ENCODE peak calls at places on chromosomes 3 and 15, in seven cellular contexts. I is suprapubic skin, R is neuronal stem cell, G is IMR-90, U is cardiac muscle cell, A is Peyer's patch, N is uterus. Q is an unnamed sample. For H3K4me1, the result is how much of the 10 kb centered on the place peaks cover.

GRCh38 chr3:31925271-31925630 is 55.8 kb downstream of the OSBPL10 start:
- DNase-seq in N (no peak), I (no peak), G (no peak), U (no peak), A (no peak), R (no peak), Q (no peak)

GRCh38 chr3:181915556-181915955 is 203.8 kb downstream of the SOX2 start:
- DNase-seq in N (no peak), I (no peak), A (no peak), G (no peak), R (no peak), U (no peak), Q (no peak)

GRCh38 chr15:99706557-99707303 is 26.5 kb downstream of the LYSMD4 start:
- DNase-seq in N (no peak), G (no peak), I (no peak), A (no peak), R (no peak), U (no peak), Q (no peak)

GRCh38 chr3:115922681-115923347 is 299.5 kb downstream of the GAP43 start:
- DNase-seq in G (peak), R (no peak), N (no peak), I (no peak), A (no peak), U (peak), Q (no peak)

GRCh38 chr3:34213481-34213880 is 415.1 kb downstream of the PDCD6IP start:
- DNase-seq in G (no peak), U (no peak), I (no peak), A (no peak), N (no peak), R (no peak), Q (no peak)

GRCh38 chr3:46484388-46484787 is 13.4 kb upstream of the RTP3 start:
- DNase-seq in U (no peak), G (no peak), R (no peak), A (no peak), N (no peak), I (no peak), Q (no peak)

GRCh38 chr15:70376929-70377691 is 279.4 kb upstream of the TLE3 start:
- DNase-seq in A (no peak), N (peak), U (peak), R (no peak), I (peak), G (peak), Q (no peak)

GRCh38 chr3:50450135-50450911 is 53.1 kb downstream of the CACNA2D2 start:
- DNase-seq in R (no peak), I (peak), G (peak), A (peak), N (peak), U (no peak), Q (peak)

GRCh38 chr3:47950453-47950852 is 65.8 kb downstream of the MAP4 start:
- DNase-seq in U (no peak), R (no peak), A (no peak), N (no peak), I (no peak), G (no peak), Q (no peak)

GRCh38 chr15:28101983-28102441 is 2.9 kb upstream of the OCA2 start:
- DNase-seq in G (no peak), R (no peak), I (no peak), U (no peak), N (no peak), A (no peak), Q (no peak)

GRCh38 chr3:15387735-15388134 is 39.6 kb downstream of the METTL6 start:
- DNase-seq in U (no peak), I (no peak), N (no peak), A (no peak), R (no peak), G (no peak), Q (no peak)

GRCh38 chr3:20760981-20761380 is 575.0 kb upstream of the SGO1 start:
- DNase-seq in N (no peak), I (no peak), R (no peak), A (no peak), G (no peak), U (no peak), Q (no peak)

GRCh38 chr15:78211189-78211921 is 23.0 kb downstream of the ACSBG1 start:
- DNase-seq in R (no peak), N (no peak), U (no peak), I (peak), G (no peak), A (peak), Q (no peak)

GRCh38 chr3:64304996-64305395 is 79.7 kb upstream of the PRICKLE2 start:
- DNase-seq in I (no peak), G (no peak), R (no peak), U (no peak), A (no peak), N (no peak), Q (no peak)

GRCh38 chr3:70281663-70282062 is 30.8 kb downstream of the MDFIC2 start:
- DNase-seq in A (no peak), U (no peak), I (no peak), R (no peak), G (peak), N (no peak), Q (no peak)

GRCh38 chr3:142636664-142637063 is 40.5 kb downstream of the PLS1 start:
- DNase-seq in U (no peak), I (no peak), R (no peak), N (no peak), A (no peak), G (no peak), Q (no peak)

GRCh38 chr15:82951472-82952155 is 906 bp downstream of the HOMER2 start:
- DNase-seq in N (no peak), U (no peak), A (no peak), G (no peak), R (no peak), I (no peak), Q (no peak)

GRCh38 chr15:78709263-78709882 is 68.4 kb upstream of the CHRNB4 start:
- DNase-seq in R (peak), A (peak), G (peak), U (peak), N (peak), I (peak), Q (peak)

GRCh38 chr3:28915711-28916481 is 365.0 kb upstream of the RBMS3 start:
- DNase-seq in N (no peak), R (peak), A (peak), G (peak), U (peak), I (no peak), Q (no peak)

GRCh38 chr3:79354179-79354688 is 413.6 kb downstream of the ROBO1 start:
- DNase-seq in N (no peak), R (no peak), I (no peak), A (no peak), G (no peak), U (peak), Q (no peak)

GRCh38 chr15:56261854-56262509 is 18.3 kb upstream of the RFX7 start:
- DNase-seq in U (no peak), R (no peak), A (peak), G (no peak), I (no peak), N (no peak), Q (no peak)

GRCh38 chr3:149575213-149575961 is 82.4 kb downstream of the WWTR1 start:
- DNase-seq in R (no peak), N (peak), A (no peak), I (no peak), G (peak), U (no peak), Q (no peak)

GRCh38 chr3:31252216-31253185 is 280.2 kb upstream of the STT3B start:
- DNase-seq in A (no peak), N (no peak), I (no peak), G (no peak), R (no peak), U (no peak), Q (no peak)

GRCh38 chr15:88243895-88244787 is 12.4 kb downstream of the NTRK3 start:
- DNase-seq in U (peak), I (no peak), G (peak), A (no peak), N (no peak), R (peak), Q (no peak)

GRCh38 chr15:65337436-65338070 is 33.1 kb downstream of the RNU5B-1 start:
- DNase-seq in G (no peak), I (no peak), A (no peak), N (no peak), U (no peak), R (no peak), Q (no peak)

GRCh38 chr3:45092132-45093031 is 53.8 kb downstream of the CDCP1 start:
- DNase-seq in U (no peak), G (peak), I (no peak), N (peak), R (no peak), A (peak), Q (no peak)

GRCh38 chr15:67783303-67783702 is 42.0 kb upstream of the SKOR1 start:
- DNase-seq in R (no peak), A (peak), G (no peak), U (no peak), I (no peak), N (no peak), Q (no peak)

GRCh38 chr15:67501177-67501835 is 19.6 kb upstream of the C15orf61 start:
- DNase-seq in R (no peak), I (no peak), U (peak), G (peak), A (no peak), N (no peak), Q (no peak)

GRCh38 chr3:69012111-69012835 is 1.2 kb downstream of the EOGT start:
- DNase-seq in U (no peak), N (peak), I (no peak), R (no peak), G (peak), A (no peak), Q (peak)

GRCh38 chr3:52278510-52279069 is at the start of gene WDR82:
- DNase-seq in G (peak), I (peak), N (peak), U (peak), R (peak), A (peak), Q (peak)

GRCh38 chr3:52280046-52280445 is 1.6 kb upstream of the WDR82 start:
- DNase-seq in U (peak), G (no peak), N (no peak), I (no peak), R (no peak), A (no peak), Q (no peak)

GRCh38 chr3:52281980-52282801 is 3.7 kb upstream of the WDR82 start:
- DNase-seq in R (no peak), A (peak), U (no peak), I (no peak), N (no peak), G (no peak), Q (no peak)

GRCh38 chr3:52277071-52277964 is 1.1 kb downstream of the WDR82 start:
- DNase-seq in U (peak), R (no peak), A (peak), I (no peak), N (peak), G (peak), Q (peak)

DNA sequence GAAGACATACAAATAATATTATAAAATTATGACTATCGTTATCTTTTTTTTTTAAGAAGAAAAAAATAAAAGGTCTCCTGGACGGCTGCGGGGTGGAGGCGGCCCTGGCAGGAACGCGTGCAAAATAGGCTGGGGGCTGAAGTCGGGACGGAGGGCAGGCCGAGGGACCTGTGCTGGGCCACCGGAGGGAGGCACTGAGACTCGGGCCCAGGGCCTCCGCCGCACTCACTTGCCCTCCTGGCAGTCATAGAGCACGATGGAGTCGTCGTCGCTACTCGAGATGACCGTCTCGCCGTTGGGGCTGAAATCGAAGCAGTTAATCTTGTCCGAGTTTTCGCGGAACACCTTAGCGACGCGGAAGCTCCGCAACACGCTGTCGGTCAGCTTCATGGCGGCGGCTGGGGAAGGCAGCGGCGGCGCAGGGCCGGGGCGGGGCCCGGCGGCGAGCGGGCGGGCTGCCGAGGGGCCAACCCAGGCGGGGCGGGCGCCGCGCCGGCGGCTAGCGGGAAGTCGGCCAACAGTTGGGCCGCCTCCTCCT is 408 bp downstream of the WDR82 start:
- DNase-seq in G (no peak), I (no peak), R (no peak), U (peak), N (no peak), A (peak), Q (peak)
- H3K4me1 ChIP-seq in G (under half), I (half or more), R (under half), U (under half), N (under half), A (under half), Q (under half)

GRCh38 chr15:52383100-52383588 is 87.5 kb upstream of the MYO5C start:
- DNase-seq in I (no peak), G (peak), R (no peak), N (no peak), U (no peak), A (no peak), Q (no peak)

GRCh38 chr15:52378746-52379394 is 83.3 kb upstream of the MYO5C start:
- DNase-seq in R (no peak), N (no peak), G (no peak), U (no peak), A (no peak), I (no peak), Q (no peak)

GRCh38 chr15:52382647-52383046 is 87.0 kb upstream of the MYO5C start:
- DNase-seq in R (no peak), N (no peak), A (no peak), I (no peak), G (no peak), U (no peak), Q (no peak)

GRCh38 chr15:52379395-52380111 is 83.9 kb upstream of the MYO5C start:
- DNase-seq in R (no peak), A (no peak), G (no peak), I (no peak), U (no peak), N (no peak), Q (no peak)
- H3K4me1 ChIP-seq in R (under half), A (under half), G (under half), I (under half), U (under half), N (under half), Q (under half)

DNA sequence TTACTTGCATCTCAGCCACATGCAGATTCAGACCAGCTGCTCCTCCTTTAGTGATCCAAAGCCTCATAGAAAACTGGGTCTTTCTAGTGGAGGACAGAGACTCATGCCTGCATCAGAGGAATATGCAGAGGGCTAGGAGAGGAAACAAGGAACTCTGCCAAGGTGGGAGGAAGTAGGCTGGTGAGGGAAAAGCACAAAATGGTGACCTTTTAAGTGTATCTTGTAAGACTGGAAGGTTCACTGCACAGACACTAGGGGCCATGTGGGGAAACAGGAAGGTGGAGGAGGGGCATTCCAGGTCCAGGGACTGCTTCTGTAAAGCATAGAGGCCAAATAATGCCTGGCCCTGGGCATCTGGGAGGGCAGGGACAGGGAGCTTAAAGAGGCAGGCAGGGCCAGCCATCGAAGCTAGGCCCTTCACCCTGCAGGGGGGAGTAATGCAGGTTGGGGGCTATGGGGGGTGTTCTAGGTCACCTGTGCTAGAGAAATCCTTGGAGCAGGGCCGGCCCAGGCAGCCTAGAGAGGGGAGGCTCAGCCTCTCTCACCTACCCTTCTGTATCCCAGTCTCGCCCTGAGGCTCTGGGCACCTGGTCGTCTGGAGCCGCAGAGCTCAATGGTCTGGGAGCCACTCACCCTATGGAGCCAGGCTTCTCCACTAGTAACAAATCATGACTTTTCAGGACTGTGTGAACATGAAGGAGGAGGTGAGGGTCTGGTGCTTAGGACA is 117.7 kb downstream of the DNAJB8 start:
- DNase-seq in G (peak), A (no peak), R (no peak), U (no peak), N (no peak), I (no peak), Q (no peak)
- H3K4me1 ChIP-seq in G (under half), A (under half), R (under half), U (under half), N (under half), I (under half), Q (under half)

DNA sequence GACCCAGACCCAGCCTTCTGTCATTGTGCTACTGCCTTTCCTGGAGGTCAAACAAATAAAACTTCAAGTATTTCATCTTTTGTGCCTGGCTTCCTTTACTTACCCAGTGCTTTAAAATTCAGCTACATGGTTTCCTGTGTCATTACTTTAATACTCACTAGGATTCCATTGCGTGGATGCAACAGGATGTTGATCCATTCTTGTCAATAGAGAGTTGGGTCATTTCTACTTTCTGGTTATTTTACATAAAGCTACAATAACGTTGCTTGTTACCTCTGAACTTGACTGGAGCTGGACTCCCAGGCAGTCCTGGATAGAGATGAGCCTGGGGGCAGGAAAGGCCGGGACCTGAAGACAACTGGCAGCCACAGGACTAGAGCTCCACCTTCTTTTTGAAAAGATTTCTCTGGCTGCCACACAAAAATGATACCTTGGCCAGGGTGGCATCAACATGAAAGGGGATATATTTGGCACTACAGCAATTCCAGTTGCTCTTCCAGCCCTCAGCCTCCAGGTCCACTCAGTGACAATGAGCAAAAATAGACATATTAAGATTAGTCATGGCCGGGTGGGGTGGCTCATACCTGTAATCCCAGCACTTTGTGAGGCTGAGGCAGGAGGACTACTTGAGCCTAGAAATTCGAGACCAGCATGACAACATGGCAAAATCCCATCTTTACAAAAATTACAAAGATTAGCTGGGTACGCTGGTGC is 23.3 kb upstream of the HEG1 start:
- DNase-seq in I (no peak), U (no peak), G (peak), N (no peak), R (no peak), A (no peak), Q (no peak)
- H3K4me1 ChIP-seq in I (under half), U (under half), G (under half), N (under half), R (under half), A (under half), Q (under half)

GRCh38 chr3:196634851-196635250 is 4.6 kb upstream of the NRROS start:
- DNase-seq in N (no peak), U (no peak), A (no peak), R (no peak), G (no peak), I (no peak), Q (no peak)
- H3K4me1 ChIP-seq in N (under half), U (under half), A (under half), R (under half), G (under half), I (under half), Q (under half)

GRCh38 chr3:62073038-62073437 is 300.3 kb downstream of the FEZF2 start:
- DNase-seq in N (no peak), U (no peak), R (no peak), G (peak), I (no peak), A (no peak), Q (no peak)
- H3K4me1 ChIP-seq in N (under half), U (under half), R (under half), G (under half), I (under half), A (under half), Q (under half)

DNA sequence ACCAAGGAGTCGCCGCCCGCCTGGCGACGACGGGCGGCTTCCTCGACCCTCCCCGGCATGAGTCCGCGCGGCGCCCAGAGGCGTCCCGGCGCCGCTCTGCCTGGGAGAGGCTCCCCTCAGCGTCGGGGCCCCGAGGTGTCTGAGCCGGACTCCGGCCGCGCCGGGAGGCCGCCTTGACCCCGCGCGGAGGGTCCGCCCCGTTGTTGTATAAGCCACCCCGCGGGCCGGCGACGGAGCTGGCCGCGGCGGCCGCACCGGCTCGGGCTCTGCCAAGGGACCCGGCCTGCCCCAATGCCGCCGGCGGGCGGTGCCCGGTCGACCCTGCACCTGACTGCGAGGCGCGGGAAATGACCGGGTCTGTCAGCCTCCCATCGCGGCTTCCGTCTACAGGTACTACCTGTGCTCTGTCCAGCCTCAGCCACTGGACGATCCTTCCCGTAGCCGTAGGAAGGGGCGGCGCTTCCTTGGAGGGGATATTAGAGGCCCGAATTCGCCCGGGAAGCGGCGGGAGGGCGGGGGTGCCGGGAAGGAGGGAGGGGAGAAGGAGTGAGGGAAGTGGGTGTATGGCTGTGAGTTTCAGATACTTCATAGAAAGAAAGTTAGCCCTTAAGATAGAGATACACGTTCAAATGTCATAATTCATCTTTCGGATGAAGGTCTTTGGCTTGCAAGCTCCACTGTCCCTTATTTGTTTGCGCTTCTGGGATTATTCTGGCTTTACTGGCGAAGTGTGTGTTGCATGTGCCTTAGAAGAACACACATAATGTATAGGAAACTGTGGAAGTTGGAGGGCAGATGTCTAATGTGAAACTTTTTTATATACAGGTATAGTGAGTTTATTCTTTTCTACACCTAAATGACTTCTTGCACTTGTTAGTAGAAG is 623 bp downstream of the ABHD5 start:
- DNase-seq in N (peak), A (peak), G (peak), R (peak), U (peak), I (peak), Q (peak)
- H3K4me1 ChIP-seq in N (under half), A (under half), G (under half), R (under half), U (under half), I (under half), Q (under half)

DNA sequence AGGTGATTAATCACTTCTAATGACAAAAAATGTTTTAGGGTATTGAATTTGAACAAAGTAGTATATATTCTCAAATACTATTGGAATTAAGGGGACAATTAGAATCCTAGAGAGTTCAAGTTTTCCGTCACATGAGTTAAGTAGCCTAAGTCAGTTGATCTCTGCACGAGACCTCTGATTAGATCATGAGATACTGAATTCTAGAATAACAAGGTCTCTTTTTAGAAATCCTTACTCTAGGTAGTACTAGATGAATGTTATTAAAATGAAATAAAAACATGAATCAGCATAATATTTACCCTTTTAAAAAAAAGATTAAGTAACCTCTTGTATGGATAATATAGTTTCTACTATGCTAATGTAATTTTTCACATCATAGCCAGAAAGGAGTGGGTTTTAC is 43.4 kb downstream of the MYO5A start:
- DNase-seq in R (no peak), G (no peak), N (no peak), A (no peak), U (no peak), I (no peak), Q (no peak)
- H3K4me1 ChIP-seq in R (under half), G (under half), N (under half), A (under half), U (under half), I (under half), Q (under half)

Q was measured in lung.